ENCODE peak calls at places on chromosomes 13 and 19, in eight cellular contexts. D, F, S, Z, Y, O, U and P are unnamed samples.

GRCh38 chr13:48978942-48979601 is 3.4 kb downstream of the FNDC3A start:
- DNase-seq in D (no peak), F (no peak), S (no peak), Z (no peak), Y (no peak), O (no peak), U (no peak), P (no peak)

GRCh38 chr13:66069570-66069969 is 1160.6 kb downstream of the PCDH9 start:
- DNase-seq in D (no peak), F (no peak), S (peak), Z (no peak), Y (peak), O (no peak), U (no peak), P (no peak)

GRCh38 chr19:55319786-55320185 is 5.4 kb downstream of the TMEM150B start:
- DNase-seq in D (peak), F (no peak), S (peak), Z (peak), Y (peak), O (no peak), U (no peak), P (peak)

GRCh38 chr19:22807061-22807835 is 23.3 kb upstream of the ZNF99 start:
- DNase-seq in D (no peak), F (no peak), S (no peak), Z (no peak), Y (no peak), O (no peak), U (no peak), P (no peak)

GRCh38 chr19:51084505-51084904 is 1.8 kb upstream of the KLK14 start:
- DNase-seq in D (peak), F (no peak), S (no peak), Z (no peak), Y (no peak), O (no peak), U (no peak), P (no peak)

GRCh38 chr19:46746281-46746965 is at the start of gene STRN4:
- DNase-seq in D (peak), F (no peak), S (no peak), Z (peak), Y (no peak), O (peak), U (peak), P (peak)

GRCh38 chr19:35348909-35349611 is 1.4 kb downstream of the FFAR1 start:
- DNase-seq in D (peak), F (peak), S (no peak), Z (no peak), Y (no peak), O (no peak), U (no peak), P (no peak)

GRCh38 chr13:32454886-32455593 is 27.1 kb upstream of the N4BP2L1 start:
- DNase-seq in D (no peak), F (no peak), S (no peak), Z (peak), Y (no peak), O (no peak), U (no peak), P (no peak)

GRCh38 chr13:23608704-23609413 is 38.6 kb downstream of the TNFRSF19 start:
- DNase-seq in D (peak), F (peak), S (peak), Z (no peak), Y (peak), O (no peak), U (no peak), P (peak)

GRCh38 chr19:6263306-6264076 is 16.3 kb downstream of the MLLT1 start:
- DNase-seq in D (peak), F (no peak), S (no peak), Z (no peak), Y (no peak), O (no peak), U (no peak), P (no peak)

GRCh38 chr13:22549126-22549525 is 631.7 kb upstream of the SGCG start:
- DNase-seq in D (no peak), F (no peak), S (no peak), Z (no peak), Y (no peak), O (no peak), U (no peak), P (no peak)

GRCh38 chr19:11324079-11324661 is 15.3 kb downstream of the RAB3D start:
- DNase-seq in D (peak), F (peak), S (peak), Z (no peak), Y (peak), O (peak), U (no peak), P (no peak)

GRCh38 chr19:48629599-48630288 is 7.4 kb downstream of the DBP start:
- DNase-seq in D (peak), F (peak), S (peak), Z (peak), Y (no peak), O (no peak), U (no peak), P (peak)

GRCh38 chr13:100140441-100140840 is 51.5 kb downstream of the PCCA start:
- DNase-seq in D (no peak), F (no peak), S (no peak), Z (no peak), Y (no peak), O (no peak), U (no peak), P (no peak)

GRCh38 chr13:77300176-77301141 is 26.4 kb downstream of the MYCBP2 start:
- DNase-seq in D (no peak), F (no peak), S (peak), Z (no peak), Y (peak), O (no peak), U (no peak), P (no peak)

GRCh38 chr19:48737360-48737998 is 2.9 kb downstream of the RASIP1 start:
- DNase-seq in D (peak), F (peak), S (no peak), Z (peak), Y (no peak), O (no peak), U (peak), P (peak)